ENCODE peak calls at places on chromosomes 6 and 20, in seven cellular contexts. W is fibroblast of pulmonary artery, A is HTR-8/SVneo, M is AML-193, V is Daoy, O is GDM1, C is mesenteric fat pad. E is an unnamed sample.

GRCh38 chr6:1839315-1839714 is 229.6 kb downstream of the FOXC1 start:
- DNase-seq in W (no peak), A (no peak), M (no peak), V (no peak), O (no peak), C (no peak), E (no peak)

GRCh38 chr6:73200735-73201134 is 24.6 kb downstream of the KHDC1L start:
- DNase-seq in W (no peak), A (peak), M (no peak), V (peak), O (no peak), C (no peak), E (no peak)

GRCh38 chr6:27679308-27679967 is 206.5 kb upstream of the ZNF184 start:
- DNase-seq in W (no peak), A (no peak), M (no peak), V (no peak), O (no peak), C (no peak), E (no peak)

GRCh38 chr6:135811644-135812043 is 39.9 kb upstream of the PDE7B start:
- DNase-seq in W (no peak), A (no peak), M (peak), V (no peak), O (no peak), C (no peak), E (no peak)

GRCh38 chr6:138520463-138520862 is 21.2 kb upstream of the NHSL1 start:
- DNase-seq in W (peak), A (peak), M (peak), V (no peak), O (no peak), C (no peak), E (no peak)

GRCh38 chr20:47400685-47401084 is 44.2 kb upstream of the ZMYND8 start:
- DNase-seq in W (no peak), A (no peak), M (no peak), V (peak), O (no peak), C (no peak), E (no peak)

GRCh38 chr6:70108230-70108629 is 194.7 kb downstream of the COL9A1 start:
- DNase-seq in W (peak), A (peak), M (peak), V (peak), O (no peak), C (no peak), E (no peak)

GRCh38 chr6:29762051-29762450 is 38.8 kb downstream of the HLA-F start:
- DNase-seq in W (no peak), A (no peak), M (no peak), V (no peak), O (no peak), C (peak), E (no peak)

GRCh38 chr20:59787186-59787890 is 146.1 kb downstream of the SYCP2 start:
- DNase-seq in W (no peak), A (no peak), M (peak), V (no peak), O (no peak), C (peak), E (no peak)

GRCh38 chr6:16345449-16346330 is 107.3 kb downstream of the GMPR start:
- DNase-seq in W (peak), A (peak), M (no peak), V (peak), O (no peak), C (no peak), E (no peak)

GRCh38 chr20:6767536-6768227 is at the start of gene BMP2:
- DNase-seq in W (peak), A (no peak), M (no peak), V (peak), O (no peak), C (peak), E (peak)

GRCh38 chr20:24619212-24619611 is 149.8 kb downstream of the SYNDIG1 start:
- DNase-seq in W (no peak), A (no peak), M (no peak), V (no peak), O (no peak), C (no peak), E (no peak)

GRCh38 chr6:156881687-156882629 is 104.8 kb downstream of the ARID1B start:
- DNase-seq in W (no peak), A (no peak), M (no peak), V (no peak), O (no peak), C (no peak), E (no peak)

GRCh38 chr6:150079604-150080003 is 10.7 kb upstream of the ULBP3 start:
- DNase-seq in W (no peak), A (no peak), M (no peak), V (peak), O (no peak), C (peak), E (no peak)

GRCh38 chr6:36844232-36845170 is 5.3 kb upstream of the CPNE5 start:
- DNase-seq in W (no peak), A (no peak), M (no peak), V (no peak), O (no peak), C (no peak), E (no peak)

GRCh38 chr6:41713161-41713649 is 22.2 kb downstream of the TFEB start:
- DNase-seq in W (peak), A (peak), M (no peak), V (peak), O (no peak), C (no peak), E (peak)

GRCh38 chr20:47985092-47985850 is 200.0 kb upstream of the SULF2 start:
- DNase-seq in W (peak), A (peak), M (no peak), V (peak), O (no peak), C (no peak), E (no peak)

GRCh38 chr6:152566040-152566875 is 70.9 kb downstream of the SYNE1 start:
- DNase-seq in W (peak), A (no peak), M (no peak), V (no peak), O (no peak), C (no peak), E (no peak)

GRCh38 chr6:70415660-70416059 is 2.4 kb downstream of the FAM135A start:
- DNase-seq in W (no peak), A (no peak), M (no peak), V (no peak), O (no peak), C (no peak), E (no peak)

GRCh38 chr6:82362868-82363267 is 749 bp upstream of the TPBG start:
- DNase-seq in W (peak), A (no peak), M (no peak), V (peak), O (no peak), C (no peak), E (no peak)

GRCh38 chr20:1636621-1637020 is 16.8 kb upstream of the SIRPB1 start:
- DNase-seq in W (no peak), A (no peak), M (peak), V (no peak), O (no peak), C (no peak), E (no peak)

GRCh38 chr6:72950114-72950860 is 275.0 kb downstream of the KHDC1L start:
- DNase-seq in W (peak), A (peak), M (no peak), V (peak), O (no peak), C (no peak), E (no peak)

GRCh38 chr6:170111816-170112582 is 178.9 kb downstream of the DLL1 start:
- DNase-seq in W (no peak), A (no peak), M (no peak), V (peak), O (no peak), C (peak), E (no peak)

GRCh38 chr6:8225113-8225512 is 122.8 kb upstream of the EEF1E1 start:
- DNase-seq in W (no peak), A (no peak), M (no peak), V (no peak), O (no peak), C (no peak), E (no peak)